ENCODE peak calls at places on chromosomes 5 and 9, in five cellular contexts. X is K562, V is GM12878, S is H1, F is HepG2. T is an unnamed sample.

GRCh38 chr9:93100265-93100636 is 4.2 kb downstream of the CARD19 start:
- DNase-seq in X (no peak), V (no peak), S (no peak), F (no peak), T (no peak)

GRCh38 chr5:63250939-63251338 is 672.3 kb downstream of the LRRC70 start:
- DNase-seq in X (no peak), V (no peak), S (no peak), F (no peak), T (no peak)

GRCh38 chr5:130874861-130875419 is 290.1 kb downstream of the HINT1 start:
- DNase-seq in X (no peak), V (no peak), S (no peak), F (no peak), T (no peak)

GRCh38 chr5:68746220-68747076 is 347.4 kb upstream of the SLC30A5 start:
- DNase-seq in X (no peak), V (no peak), S (no peak), F (no peak), T (no peak)

GRCh38 chr9:75960561-75960960 is 70.1 kb downstream of the PCSK5 start:
- DNase-seq in X (no peak), V (no peak), S (no peak), F (no peak), T (no peak)

GRCh38 chr9:80906728-80907127 is 782.6 kb downstream of the TLE1 start:
- DNase-seq in X (no peak), V (no peak), S (no peak), F (no peak), T (no peak)

GRCh38 chr9:6592791-6593190 is 52.7 kb downstream of the GLDC start:
- DNase-seq in X (no peak), V (no peak), S (no peak), F (no peak), T (no peak)

GRCh38 chr5:169942181-169942580 is 38.1 kb downstream of the INSYN2B start:
- DNase-seq in X (no peak), V (no peak), S (no peak), F (no peak), T (no peak)

GRCh38 chr9:116101516-116101915 is 52.1 kb upstream of the PAPPA start:
- DNase-seq in X (no peak), V (no peak), S (no peak), F (no peak), T (no peak)

GRCh38 chr5:139662617-139663016 is 14.5 kb downstream of the CXXC5 start:
- DNase-seq in X (no peak), V (no peak), S (no peak), F (no peak), T (no peak)
- TF ChIP-seq ATF2 in X (no peak), V (no peak), S (no peak), F (no peak), T (no peak)

DNA sequence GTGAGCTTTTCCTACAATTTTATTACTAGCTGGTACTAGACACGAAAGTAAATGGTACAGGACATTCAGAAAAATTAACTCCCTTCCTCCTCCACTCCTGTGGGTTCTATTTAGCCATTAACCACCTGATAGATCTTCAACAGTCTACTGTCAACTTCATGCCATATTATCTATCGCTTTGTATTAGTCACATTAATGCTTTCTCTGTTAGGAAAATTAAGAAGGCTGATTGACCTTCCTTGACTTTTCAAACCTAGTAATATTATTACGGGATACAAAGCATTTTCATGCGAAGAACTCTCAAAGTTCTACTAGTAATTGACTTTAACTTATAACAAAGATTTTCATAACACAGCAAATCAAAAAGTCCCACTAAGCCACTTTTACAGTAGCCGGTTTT is 1.2 kb downstream of the TEX10 start:
- DNase-seq in X (no peak), V (no peak), S (no peak), F (no peak), T (no peak)
- TF ChIP-seq CREB1 in X (no peak), V (no peak), S (no peak), F (no peak), T (no peak)

GRCh38 chr9:127661342-127661741 is 45.4 kb upstream of the CFAP157 start:
- DNase-seq in X (no peak), V (no peak), S (no peak), F (no peak), T (no peak)
- TF ChIP-seq CTCF in X (no peak), V (no peak), S (no peak), F (no peak), T (no peak)

GRCh38 chr9:17793713-17794622 is 215.1 kb downstream of the SH3GL2 start:
- DNase-seq in X (peak; percentile 40), V (no peak), S (no peak), F (peak; percentile 27), T (no peak)
- TF ChIP-seq ATF2 in X (no peak), V (no peak), S (no peak), F (no peak), T (no peak)

GRCh38 chr5:42887575-42887974 is 75.9 kb upstream of the SELENOP start:
- DNase-seq in X (no peak), V (no peak), S (no peak), F (no peak), T (no peak)
- TF ChIP-seq CREB1 in X (no peak), V (no peak), S (no peak), F (no peak), T (no peak)

GRCh38 chr9:133664651-133665050 is 28.5 kb downstream of the DBH start:
- DNase-seq in X (no peak), V (no peak), S (no peak), F (no peak), T (no peak)
- TF ChIP-seq CTCF in X (no peak), V (no peak), S (no peak), F (peak; percentile 31), T (no peak)

GRCh38 chr5:82820188-82820587 is 257.0 kb downstream of the TMEM167A start:
- DNase-seq in X (no peak), V (no peak), S (no peak), F (no peak), T (no peak)
- TF ChIP-seq ATF2 in X (no peak), V (no peak), S (no peak), F (no peak), T (no peak)

GRCh38 chr5:98872679-98873078 is 56.1 kb downstream of the CHD1 start:
- DNase-seq in X (no peak), V (no peak), S (no peak), F (no peak), T (no peak)
- TF ChIP-seq CREB1 in X (no peak), V (no peak), S (no peak), F (no peak), T (no peak)

T was measured in WTC11.